ENCODE peak calls at places on chromosome X, in six cellular contexts. E is lung, C is Calu3, F is DND-41, K is psoas muscle, U is brain microvascular endothelial cell. B is an unnamed sample.

GRCh38 chrX:41045960-41046567 is 39.2 kb upstream of the USP9X start:
- DNase-seq in E (no peak), C (no peak), F (no peak), K (no peak), U (no peak), B (no peak)

GRCh38 chrX:31436424-31436823 is 364.6 kb upstream of the FTHL17 start:
- DNase-seq in E (no peak), C (no peak), F (no peak), K (no peak), U (no peak), B (no peak)

GRCh38 chrX:27254663-27255062 is 208.5 kb downstream of the PPP4R3C start:
- DNase-seq in E (no peak), C (no peak), F (no peak), K (no peak), U (no peak), B (no peak)

GRCh38 chrX:54288277-54288676 is 69.6 kb downstream of the WNK3 start:
- DNase-seq in E (no peak), C (no peak), F (no peak), K (no peak), U (peak; percentile 1), B (no peak)

GRCh38 chrX:96407981-96408380 is 276.7 kb upstream of the DIAPH2 start:
- DNase-seq in E (no peak), C (no peak), F (no peak), K (no peak), U (no peak), B (no peak)

GRCh38 chrX:10098235-10098819 is 58.4 kb upstream of the CLCN4 start:
- DNase-seq in E (no peak), C (no peak), F (peak; percentile 73), K (no peak), U (no peak), B (no peak)

GRCh38 chrX:73447311-73447794 is 500 bp downstream of the CDX4 start:
- DNase-seq in E (no peak), C (no peak), F (no peak), K (peak; percentile 46), U (no peak), B (no peak)

GRCh38 chrX:155027509-155028066 is 944 bp downstream of the FUNDC2 start:
- DNase-seq in E (no peak), C (no peak), F (no peak), K (no peak), U (peak; percentile 45), B (no peak)

GRCh38 chrX:63754141-63754859 is 30.7 kb downstream of the ARHGEF9 start:
- DNase-seq in E (no peak), C (peak; percentile 2), F (peak; percentile 52), K (no peak), U (no peak), B (no peak)

GRCh38 chrX:11269006-11269405 is 24.2 kb upstream of the AMELX start:
- DNase-seq in E (no peak), C (no peak), F (no peak), K (no peak), U (no peak), B (no peak)

GRCh38 chrX:19649227-19650009 is 134.1 kb upstream of the MAP3K15 start:
- DNase-seq in E (no peak), C (no peak), F (no peak), K (no peak), U (no peak), B (no peak)

GRCh38 chrX:71177327-71177726 is 32.7 kb downstream of the NLGN3 start:
- DNase-seq in E (no peak), C (no peak), F (no peak), K (no peak), U (no peak), B (no peak)

GRCh38 chrX:129496625-129497024 is 26.7 kb downstream of the SMARCA1 start:
- DNase-seq in E (no peak), C (no peak), F (no peak), K (no peak), U (no peak), B (no peak)

GRCh38 chrX:136600059-136600458 is 47.9 kb upstream of the CD40LG start:
- DNase-seq in E (no peak), C (no peak), F (no peak), K (no peak), U (no peak), B (no peak)
- TF ChIP-seq CTCF in E (no peak), C (no peak), F (no peak), K (no peak), U (no peak), B (no peak)

GRCh38 chrX:112759512-112759911 is 79.8 kb upstream of the LHFPL1 start:
- DNase-seq in E (no peak), C (peak; percentile 7), F (no peak), K (no peak), U (no peak), B (no peak)

GRCh38 chrX:112761239-112762207 is 79.1 kb downstream of the AMOT start:
- DNase-seq in E (no peak), C (no peak), F (no peak), K (no peak), U (no peak), B (no peak)

DNA sequence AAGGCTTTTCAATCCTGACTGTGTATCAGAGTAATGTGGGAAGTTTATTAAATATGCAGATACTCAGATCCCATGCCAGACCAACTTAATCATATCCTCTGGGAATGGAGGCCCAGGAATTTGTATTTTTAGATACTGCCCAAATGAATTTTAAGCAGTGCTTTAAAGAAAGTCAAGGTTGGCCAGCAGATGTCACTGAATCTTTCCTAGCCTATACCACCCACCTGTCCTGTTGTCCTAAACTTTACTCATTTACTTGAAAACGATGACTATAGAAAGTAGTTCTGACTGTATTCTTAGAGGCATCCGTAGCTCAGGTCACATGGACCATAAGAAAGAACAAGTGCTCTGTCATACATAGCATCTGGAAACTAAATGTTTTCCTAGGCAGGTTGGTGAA is 79.9 kb downstream of the AMOT start:
- DNase-seq in E (no peak), C (no peak), F (no peak), K (no peak), U (no peak), B (no peak)
- TF ChIP-seq CTCF in E (no peak), C (no peak), F (no peak), K (peak; percentile 7), U (no peak), B (no peak)

GRCh38 chrX:46168254-46168653 is 377.0 kb downstream of the ZNF674 start:
- DNase-seq in E (no peak), C (no peak), F (no peak), K (no peak), U (no peak), B (no peak)
- TF ChIP-seq CTCF in E (no peak), C (no peak), F (no peak), K (no peak), U (no peak), B (no peak)

DNA sequence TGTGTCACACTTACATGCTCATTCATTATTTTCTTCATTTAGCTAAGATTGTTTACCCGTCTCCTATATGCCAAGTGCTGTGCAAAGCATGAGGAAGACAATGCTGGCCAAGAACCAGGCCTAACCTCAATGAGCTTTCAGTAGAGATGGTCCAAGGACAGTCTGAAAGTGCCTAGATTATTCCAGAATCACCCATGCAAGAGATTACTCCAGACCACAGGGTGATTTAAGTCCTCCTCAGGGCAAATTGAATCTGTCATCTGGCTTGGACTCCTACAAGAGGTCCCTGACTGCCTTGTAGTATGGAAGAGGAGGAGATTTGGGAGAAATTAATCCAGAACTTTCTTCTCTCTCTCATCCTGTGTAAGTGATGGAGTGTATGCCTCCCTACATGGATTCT is 99.4 kb upstream of the NDP start:
- DNase-seq in E (no peak), C (no peak), F (no peak), K (no peak), U (no peak), B (no peak)
- TF ChIP-seq CTCF in E (no peak), C (no peak), F (no peak), K (no peak), U (no peak), B (no peak)

DNA sequence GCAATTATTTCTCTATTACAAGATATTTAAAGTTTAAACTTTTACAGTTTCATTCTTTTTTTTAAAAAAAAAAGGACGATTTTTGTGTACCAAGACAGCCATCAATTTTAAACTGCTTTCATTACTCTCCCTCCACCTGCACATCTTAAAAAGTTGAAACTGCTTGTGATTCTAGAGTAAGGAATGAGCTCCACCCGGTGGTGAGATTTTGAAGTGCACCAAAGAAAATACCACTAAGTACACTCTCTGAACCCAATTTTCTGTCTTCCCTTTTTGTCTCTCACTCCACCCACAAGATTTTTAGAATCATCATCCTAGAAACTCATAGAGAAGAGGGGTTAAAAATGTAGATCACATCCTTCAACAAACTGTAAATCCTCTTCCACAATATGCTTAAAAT is 91.3 kb upstream of the WDR44 start:
- DNase-seq in E (peak; percentile 48), C (peak; percentile 46), F (peak; percentile 43), K (no peak), U (peak; percentile 63), B (peak; percentile 58)
- TF ChIP-seq CTCF in E (peak; percentile 25), C (peak; percentile 21), F (peak; percentile 70), K (peak; percentile 77), U (peak; percentile 70), B (peak; percentile 64)

GRCh38 chrX:109632906-109633504 is 8.0 kb upstream of the KCNE5 start:
- DNase-seq in E (no peak), C (peak; percentile 42), F (no peak), K (no peak), U (no peak), B (no peak)
- TF ChIP-seq CTCF in E (peak; percentile 9), C (peak; percentile 17), F (peak; percentile 34), K (peak; percentile 46), U (peak; percentile 64), B (no peak)

DNA sequence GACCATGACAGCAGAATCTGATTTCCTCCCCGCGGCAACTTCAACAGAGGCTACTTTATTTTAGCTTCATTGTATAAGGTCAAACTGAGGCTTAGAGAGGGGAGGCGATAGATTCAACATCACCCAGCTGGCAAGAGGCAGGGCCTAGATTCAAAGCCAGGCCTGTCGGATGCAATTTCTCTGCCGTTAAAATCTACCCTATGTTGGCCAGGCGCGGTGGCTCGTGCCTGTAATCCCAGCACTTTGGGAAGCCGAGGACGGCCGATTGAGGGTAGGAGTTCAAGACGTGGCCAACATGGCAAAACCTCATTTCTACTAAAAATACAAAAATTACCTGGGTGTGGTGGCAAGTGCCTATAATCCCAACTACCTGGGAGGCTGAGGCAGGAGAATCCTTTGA is 182.2 kb downstream of the BCOR start:
- DNase-seq in E (no peak), C (no peak), F (no peak), K (no peak), U (no peak), B (no peak)
- TF ChIP-seq CTCF in E (no peak), C (no peak), F (no peak), K (no peak), U (no peak), B (no peak)

DNA sequence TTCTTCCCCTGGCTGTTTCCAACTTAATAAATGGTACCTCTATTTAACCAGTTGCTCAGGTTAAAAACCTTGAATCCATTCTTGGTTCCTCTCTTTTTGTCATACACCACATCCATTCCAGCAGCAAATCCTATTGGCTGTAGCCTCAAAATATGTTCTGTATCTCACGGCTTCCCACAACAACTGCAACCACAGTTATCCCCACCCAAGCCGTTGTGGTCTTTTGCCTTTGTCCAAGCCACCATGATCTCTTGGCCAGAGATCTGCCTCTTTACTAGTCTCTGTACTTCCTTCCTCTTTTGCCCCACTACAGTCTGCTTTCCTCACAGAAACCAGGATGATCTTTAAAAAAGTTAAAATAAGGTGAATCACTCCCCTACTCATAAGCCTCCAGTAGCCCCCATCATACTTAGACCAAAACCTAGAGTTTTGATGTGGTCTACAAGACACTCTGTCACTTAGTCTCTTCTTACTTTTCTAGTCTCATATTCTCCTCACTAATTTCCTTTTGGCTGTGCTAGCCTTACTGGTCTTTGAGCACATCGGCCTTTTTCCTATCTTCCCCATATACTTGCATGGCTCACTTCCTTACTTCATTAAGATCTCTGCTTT is 10.3 kb downstream of the MAOA start:
- DNase-seq in E (no peak), C (no peak), F (no peak), K (no peak), U (no peak), B (no peak)
- TF ChIP-seq CTCF in E (no peak), C (no peak), F (no peak), K (no peak), U (no peak), B (no peak)